ENCODE peak calls at places on chromosomes 11 and 22, in eight cellular contexts. L, B, G, F, J, D, X and K are unnamed samples.

GRCh38 chr11:122879785-122880184 is 2.8 kb upstream of the JHY start:
- DNase-seq in G (no peak), B (no peak), J (no peak), D (no peak), X (no peak), F (no peak), L (no peak), K (no peak)

GRCh38 chr22:35319244-35319985 is 19.7 kb downstream of the TOM1 start:
- DNase-seq in J (no peak), B (no peak), D (no peak), F (no peak), L (no peak), G (no peak), X (no peak), K (no peak)

GRCh38 chr11:67436459-67437081 is 912 bp downstream of the PTPRCAP start:
- DNase-seq in L (no peak), X (peak; percentile 56), F (no peak), D (no peak), B (no peak), J (peak; percentile 22), G (no peak), K (no peak)

GRCh38 chr11:71472941-71473792 is 20.2 kb downstream of the NADSYN1 start:
- DNase-seq in J (no peak), F (no peak), X (no peak), D (no peak), B (no peak), L (no peak), G (no peak), K (no peak)

GRCh38 chr11:93921695-93922468 is 71.5 kb upstream of the VSTM5 start:
- DNase-seq in F (no peak), X (no peak), B (peak; percentile 34), J (peak; percentile 81), L (peak; percentile 82), D (no peak), G (peak; percentile 68), K (peak; percentile 79)

GRCh38 chr11:77074205-77074604 is 7.4 kb downstream of the CAPN5 start:
- DNase-seq in L (no peak), G (no peak), X (peak; percentile 24), B (no peak), J (no peak), F (peak; percentile 45), D (no peak), K (no peak)

GRCh38 chr11:111788051-111788450 is 21.9 kb upstream of the PPP2R1B start:
- DNase-seq in X (no peak), B (no peak), D (no peak), G (no peak), F (no peak), L (no peak), J (no peak), K (no peak)

GRCh38 chr11:103789957-103790356 is 246.5 kb upstream of the DDI1 start:
- DNase-seq in D (no peak), J (peak; percentile 38), F (no peak), G (no peak), X (no peak), B (no peak), L (no peak), K (no peak)

GRCh38 chr11:130178992-130179391 is 19.4 kb downstream of the ST14 start:
- DNase-seq in L (peak; percentile 50), G (peak; percentile 71), F (no peak), B (no peak), D (no peak), J (no peak), X (no peak), K (no peak)

GRCh38 chr22:49626361-49627216 is 201.1 kb downstream of the BRD1 start:
- DNase-seq in B (no peak), L (no peak), X (no peak), F (no peak), D (no peak), J (no peak), G (no peak), K (no peak)

GRCh38 chr22:37740455-37741311 is 43.8 kb downstream of the TRIOBP start:
- DNase-seq in B (no peak), L (no peak), J (no peak), X (peak; percentile 45), D (no peak), F (no peak), G (peak; percentile 56), K (no peak)

GRCh38 chr11:68954970-68955958 is 25.5 kb downstream of the MRGPRD start:
- DNase-seq in X (peak; percentile 70), F (no peak), D (peak; percentile 50), J (peak; percentile 58), L (peak; percentile 16), B (peak; percentile 5), G (no peak), K (peak; percentile 60)

GRCh38 chr11:25981998-25982397 is 349.9 kb upstream of the ANO3 start:
- DNase-seq in B (peak; percentile 52), F (no peak), X (no peak), J (peak; percentile 87), L (peak; percentile 73), D (peak; percentile 16), G (peak; percentile 41), K (peak; percentile 88)

GRCh38 chr11:12201016-12201985 is 90.9 kb downstream of the MICAL2 start:
- DNase-seq in L (peak; percentile 48), D (peak; percentile 93), F (no peak), G (peak; percentile 55), B (peak; percentile 99), J (peak; percentile 98), X (no peak), K (peak; percentile 97)

GRCh38 chr11:9787981-9788521 is 124.2 kb downstream of the SWAP70 start:
- DNase-seq in J (peak; percentile 97), B (no peak), L (no peak), X (peak; percentile 36), G (peak; percentile 38), D (peak; percentile 70), F (no peak), K (peak; percentile 77)

GRCh38 chr22:43637267-43637666 is 174.8 kb downstream of the EFCAB6 start:
- DNase-seq in L (no peak), D (no peak), B (no peak), X (no peak), J (no peak), G (no peak), F (no peak), K (no peak)

GRCh38 chr11:46079662-46080061 is 41.6 kb downstream of the PHF21A start:
- DNase-seq in F (no peak), G (no peak), B (no peak), L (no peak), J (no peak), D (no peak), X (no peak), K (no peak)

GRCh38 chr11:46075168-46075567 is 46.1 kb downstream of the PHF21A start:
- DNase-seq in J (peak; percentile 76), B (peak; percentile 43), L (peak; percentile 86), X (no peak), D (no peak), F (no peak), G (peak; percentile 52), K (peak; percentile 73)

GRCh38 chr11:46073632-46074031 is 47.6 kb downstream of the PHF21A start:
- DNase-seq in G (no peak), D (no peak), F (no peak), B (no peak), J (no peak), L (no peak), X (no peak), K (no peak)

GRCh38 chr11:46072172-46072964 is 48.9 kb downstream of the PHF21A start:
- DNase-seq in B (no peak), X (no peak), D (no peak), G (no peak), F (no peak), J (peak; percentile 15), L (no peak), K (peak; percentile 25)

GRCh38 chr11:46075928-46076327 is 45.3 kb downstream of the PHF21A start:
- DNase-seq in D (no peak), F (no peak), X (no peak), B (no peak), J (no peak), G (no peak), L (peak; percentile 37), K (no peak)
- TF ChIP-seq CTCF in D (no peak), F (no peak), X (no peak), B (peak; percentile 37), J (peak; percentile 16), G (peak; percentile 43), L (peak; percentile 65), K (peak; percentile 33)

GRCh38 chr11:129035254-129035653 is 92.6 kb upstream of the TP53AIP1 start:
- DNase-seq in D (no peak), X (no peak), F (no peak), G (no peak), J (no peak), B (no peak), L (no peak), K (no peak)
- H3K4me3 ChIP-seq in D (no peak overlapping the region), X (no peak overlapping the region), F (no peak overlapping the region), G (no peak overlapping the region), J (no peak overlapping the region), B (no peak overlapping the region), L (no peak overlapping the region), K (no peak overlapping the region)

DNA sequence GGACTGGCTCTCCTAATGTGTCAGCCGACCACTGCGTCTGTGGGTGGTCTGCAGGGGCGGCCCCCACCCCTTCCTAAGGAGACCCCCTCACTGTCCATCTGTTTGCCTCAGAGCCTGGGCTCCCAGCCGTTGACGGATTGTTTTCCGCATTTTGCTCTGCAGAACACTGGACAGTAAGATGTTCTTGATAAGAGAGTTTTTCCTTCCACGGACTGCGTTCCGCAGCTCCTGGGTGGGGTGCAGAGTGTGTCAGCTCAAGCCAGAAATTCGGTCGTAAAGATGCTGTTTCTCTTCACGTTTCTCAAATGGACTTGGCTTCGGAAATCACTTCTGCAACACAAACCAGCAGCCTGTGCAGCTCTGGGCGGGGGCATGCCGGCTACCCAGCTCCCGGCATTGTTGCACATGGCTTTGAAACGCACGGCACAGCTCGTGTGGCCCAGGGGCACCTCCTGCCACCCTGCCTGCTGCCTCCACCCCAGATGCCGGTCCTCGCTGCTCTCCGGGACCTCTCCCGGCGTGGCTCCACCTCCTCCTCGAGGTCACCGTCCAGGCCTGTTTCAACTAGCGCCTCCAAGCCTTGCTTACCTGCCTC is 2.9 kb upstream of the MRGPRG start:
- DNase-seq in X (no peak), J (no peak), D (no peak), F (no peak), B (no peak), G (no peak), L (no peak), K (no peak)
- TF ChIP-seq CTCF in X (no peak), J (no peak), D (no peak), F (no peak), B (no peak), G (no peak), L (no peak), K (no peak)

DNA sequence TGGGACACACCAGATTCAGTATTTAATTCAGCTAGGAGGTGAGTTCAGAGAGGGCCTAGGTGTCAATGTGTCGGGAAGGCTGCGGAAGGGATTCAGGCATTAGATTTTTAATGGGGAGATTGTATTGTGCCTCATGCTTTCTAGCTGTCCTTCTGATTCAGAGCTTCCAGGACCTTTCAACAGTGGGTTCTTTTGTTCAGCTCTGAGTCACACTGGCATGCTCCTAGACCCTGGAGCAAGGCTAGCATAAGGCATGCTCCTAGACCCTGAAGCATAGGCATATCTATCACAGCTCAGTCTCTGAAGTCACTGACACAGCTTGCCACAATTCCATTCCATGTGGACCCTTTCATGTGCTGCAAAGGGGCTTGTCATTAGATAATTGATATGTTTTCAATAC is 396.9 kb downstream of the RAB38 start:
- DNase-seq in J (no peak), L (peak; percentile 33), F (no peak), D (no peak), B (no peak), G (peak; percentile 86), X (no peak), K (no peak)
- H3K4me3 ChIP-seq in J (no peak overlapping the region), L (no peak overlapping the region), F (no peak overlapping the region), D (no peak overlapping the region), B (no peak overlapping the region), G (no peak overlapping the region), X (no peak overlapping the region), K (no peak overlapping the region)